ENCODE peak calls at places on chromosomes 2 and 18, in ten cellular contexts. One of them, this sample, is unnamed. For H3K4me1, the result is how much of the 10 kb centered on the place peaks cover.

GRCh38 chr2:109395487-109396337 is 218.1 kb downstream of the SEPTIN10 start:
- DNase-seq in suprapubic skin: no peak
- DNase-seq in A549: no peak
- DNase-seq in K562: no peak
- DNase-seq in ovary: no peak
- DNase-seq in tibial nerve: no peak
- DNase-seq in transverse colon: peak
- DNase-seq in sigmoid colon: no peak
- DNase-seq in upper lobe of left lung: no peak
- DNase-seq in HepG2: no peak
- DNase-seq in this sample: no peak

GRCh38 chr2:201432551-201433388 is 18.5 kb downstream of the TRAK2 start:
- DNase-seq in upper lobe of left lung: no peak
- DNase-seq in suprapubic skin: no peak
- DNase-seq in HepG2: no peak
- DNase-seq in ovary: no peak
- DNase-seq in sigmoid colon: peak
- DNase-seq in transverse colon: no peak
- DNase-seq in A549: no peak
- DNase-seq in K562: peak
- DNase-seq in tibial nerve: no peak
- DNase-seq in this sample: no peak

GRCh38 chr2:224843141-224843540 is 127.0 kb upstream of the CCDC195 start:
- DNase-seq in upper lobe of left lung: no peak
- DNase-seq in suprapubic skin: no peak
- DNase-seq in K562: no peak
- DNase-seq in ovary: no peak
- DNase-seq in HepG2: no peak
- DNase-seq in transverse colon: no peak
- DNase-seq in A549: no peak
- DNase-seq in tibial nerve: no peak
- DNase-seq in sigmoid colon: no peak
- DNase-seq in this sample: no peak

GRCh38 chr2:112843288-112843687 is 6.7 kb upstream of the IL1B start:
- DNase-seq in A549: no peak
- DNase-seq in HepG2: no peak
- DNase-seq in transverse colon: no peak
- DNase-seq in upper lobe of left lung: no peak
- DNase-seq in suprapubic skin: no peak
- DNase-seq in tibial nerve: no peak
- DNase-seq in K562: no peak
- DNase-seq in sigmoid colon: no peak
- DNase-seq in ovary: no peak
- DNase-seq in this sample: no peak

GRCh38 chr2:17805166-17805565 is 11.1 kb upstream of the MSGN1 start:
- DNase-seq in suprapubic skin: no peak
- DNase-seq in upper lobe of left lung: peak
- DNase-seq in A549: no peak
- DNase-seq in K562: no peak
- DNase-seq in transverse colon: no peak
- DNase-seq in tibial nerve: no peak
- DNase-seq in ovary: no peak
- DNase-seq in HepG2: no peak
- DNase-seq in sigmoid colon: no peak
- DNase-seq in this sample: no peak

GRCh38 chr2:227188292-227188691 is 23.9 kb downstream of the COL4A3 start:
- DNase-seq in suprapubic skin: no peak
- DNase-seq in HepG2: no peak
- DNase-seq in K562: no peak
- DNase-seq in A549: no peak
- DNase-seq in transverse colon: no peak
- DNase-seq in ovary: no peak
- DNase-seq in tibial nerve: no peak
- DNase-seq in sigmoid colon: no peak
- DNase-seq in upper lobe of left lung: peak
- DNase-seq in this sample: peak

GRCh38 chr18:79485788-79486355 is 90.1 kb downstream of the NFATC1 start:
- DNase-seq in transverse colon: no peak
- DNase-seq in tibial nerve: no peak
- DNase-seq in K562: no peak
- DNase-seq in HepG2: no peak
- DNase-seq in suprapubic skin: peak
- DNase-seq in upper lobe of left lung: no peak
- DNase-seq in sigmoid colon: peak
- DNase-seq in ovary: peak
- DNase-seq in A549: no peak
- DNase-seq in this sample: no peak

GRCh38 chr18:62018761-62019041 is 125.9 kb upstream of the RNF152 start:
- DNase-seq in suprapubic skin: no peak
- DNase-seq in sigmoid colon: no peak
- DNase-seq in transverse colon: no peak
- DNase-seq in ovary: no peak
- DNase-seq in tibial nerve: no peak
- DNase-seq in K562: no peak
- DNase-seq in upper lobe of left lung: no peak
- DNase-seq in A549: no peak
- DNase-seq in HepG2: no peak
- DNase-seq in this sample: no peak

GRCh38 chr2:162230761-162231160 is 12.5 kb downstream of the FAP start:
- DNase-seq in ovary: no peak
- DNase-seq in tibial nerve: no peak
- DNase-seq in A549: no peak
- DNase-seq in transverse colon: no peak
- DNase-seq in suprapubic skin: no peak
- DNase-seq in K562: no peak
- DNase-seq in upper lobe of left lung: no peak
- DNase-seq in HepG2: no peak
- DNase-seq in sigmoid colon: no peak
- DNase-seq in this sample: no peak

GRCh38 chr2:106886916-106887758 is 1.2 kb upstream of the ST6GAL2 start:
- DNase-seq in K562: no peak
- DNase-seq in suprapubic skin: no peak
- DNase-seq in upper lobe of left lung: no peak
- DNase-seq in sigmoid colon: no peak
- DNase-seq in A549: peak
- DNase-seq in ovary: peak
- DNase-seq in HepG2: no peak
- DNase-seq in tibial nerve: no peak
- DNase-seq in transverse colon: peak
- DNase-seq in this sample: no peak
- TF ChIP-seq EP300 in K562: no peak
- TF ChIP-seq EP300 in suprapubic skin: no peak
- TF ChIP-seq EP300 in upper lobe of left lung: no peak
- TF ChIP-seq EP300 in sigmoid colon: no peak
- TF ChIP-seq EP300 in A549: peak
- TF ChIP-seq EP300 in ovary: no peak
- TF ChIP-seq EP300 in HepG2: no peak
- TF ChIP-seq EP300 in tibial nerve: no peak
- TF ChIP-seq EP300 in transverse colon: no peak
- TF ChIP-seq EP300 in this sample: no peak

GRCh38 chr2:168642873-168643272 is 159.6 kb upstream of the NOSTRIN start:
- DNase-seq in A549: no peak
- DNase-seq in transverse colon: no peak
- DNase-seq in K562: no peak
- DNase-seq in ovary: no peak
- DNase-seq in suprapubic skin: no peak
- DNase-seq in HepG2: no peak
- DNase-seq in sigmoid colon: no peak
- DNase-seq in tibial nerve: no peak
- DNase-seq in upper lobe of left lung: no peak
- DNase-seq in this sample: no peak

GRCh38 chr2:168643979-168644378 is 158.5 kb upstream of the NOSTRIN start:
- DNase-seq in sigmoid colon: no peak
- DNase-seq in tibial nerve: no peak
- DNase-seq in ovary: no peak
- DNase-seq in transverse colon: no peak
- DNase-seq in A549: no peak
- DNase-seq in HepG2: no peak
- DNase-seq in K562: no peak
- DNase-seq in suprapubic skin: no peak
- DNase-seq in upper lobe of left lung: no peak
- DNase-seq in this sample: no peak

GRCh38 chr2:168639501-168639900 is 162.9 kb upstream of the NOSTRIN start:
- DNase-seq in tibial nerve: peak
- DNase-seq in ovary: peak
- DNase-seq in K562: no peak
- DNase-seq in suprapubic skin: no peak
- DNase-seq in HepG2: no peak
- DNase-seq in sigmoid colon: peak
- DNase-seq in transverse colon: peak
- DNase-seq in upper lobe of left lung: peak
- DNase-seq in A549: no peak
- DNase-seq in this sample: peak

GRCh38 chr2:168640039-168640438 is 162.4 kb upstream of the NOSTRIN start:
- DNase-seq in sigmoid colon: no peak
- DNase-seq in upper lobe of left lung: no peak
- DNase-seq in suprapubic skin: no peak
- DNase-seq in tibial nerve: no peak
- DNase-seq in HepG2: no peak
- DNase-seq in ovary: no peak
- DNase-seq in K562: no peak
- DNase-seq in A549: no peak
- DNase-seq in transverse colon: no peak
- DNase-seq in this sample: no peak

DNA sequence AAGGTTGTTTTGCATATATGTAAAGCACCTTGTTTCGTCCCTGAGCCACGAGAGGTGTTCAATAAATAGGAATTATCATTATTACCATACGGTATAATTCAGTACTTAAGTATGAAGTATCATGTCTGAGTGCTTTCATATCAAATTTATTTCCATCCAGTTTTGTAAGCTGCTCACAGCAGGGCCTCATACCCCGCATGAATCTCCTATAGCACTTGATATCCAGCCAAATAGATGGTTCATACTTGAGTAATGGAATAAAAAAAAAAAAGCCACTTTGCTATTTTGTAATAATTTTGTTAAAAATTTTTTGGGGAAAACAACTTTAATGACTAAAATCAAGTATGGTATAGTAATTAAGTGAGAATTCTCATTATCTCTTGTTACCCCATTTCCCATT is 160.8 kb upstream of the NOSTRIN start:
- DNase-seq in A549: no peak
- DNase-seq in transverse colon: no peak
- DNase-seq in K562: no peak
- DNase-seq in HepG2: no peak
- DNase-seq in ovary: no peak
- DNase-seq in sigmoid colon: no peak
- DNase-seq in upper lobe of left lung: no peak
- DNase-seq in suprapubic skin: no peak
- DNase-seq in tibial nerve: no peak
- DNase-seq in this sample: no peak
- H3K27ac ChIP-seq in A549: no peak
- H3K27ac ChIP-seq in transverse colon: no peak
- H3K27ac ChIP-seq in K562: no peak
- H3K27ac ChIP-seq in HepG2: no peak
- H3K27ac ChIP-seq in ovary: no peak
- H3K27ac ChIP-seq in sigmoid colon: no peak
- H3K27ac ChIP-seq in upper lobe of left lung: no peak
- H3K27ac ChIP-seq in suprapubic skin: no peak
- H3K27ac ChIP-seq in tibial nerve: no peak
- H3K27ac ChIP-seq in this sample: no peak

DNA sequence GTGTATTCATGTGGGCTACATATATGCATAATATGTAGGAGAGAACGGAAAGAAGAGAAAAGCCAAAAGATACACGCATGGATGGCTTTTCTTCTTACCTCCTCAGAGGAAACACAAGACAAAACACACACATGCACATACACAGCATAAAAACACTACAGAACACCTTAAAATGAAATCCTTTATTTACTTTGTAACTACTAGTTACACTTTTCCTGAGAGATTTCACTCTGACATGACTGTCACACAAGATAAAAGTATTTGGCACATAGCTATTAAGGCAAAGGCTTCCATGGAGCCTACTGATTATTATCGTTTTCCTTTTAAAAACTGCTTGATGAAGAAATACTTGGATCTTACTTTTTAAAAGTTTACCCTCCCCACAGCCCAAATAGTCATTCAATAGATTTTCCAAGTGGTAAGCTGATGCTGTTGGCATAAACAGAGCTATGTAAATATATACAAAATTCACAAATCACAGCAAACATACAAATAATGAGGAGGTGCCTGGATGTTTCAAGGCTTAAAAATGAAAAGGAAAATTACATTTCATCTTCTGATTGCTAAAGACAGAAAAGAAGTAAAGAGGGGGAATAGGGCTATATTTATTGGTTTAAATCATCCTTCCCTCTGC is 8.6 kb downstream of the ZEB2 start:
- DNase-seq in transverse colon: no peak
- DNase-seq in sigmoid colon: no peak
- DNase-seq in suprapubic skin: no peak
- DNase-seq in K562: no peak
- DNase-seq in A549: no peak
- DNase-seq in ovary: no peak
- DNase-seq in HepG2: no peak
- DNase-seq in upper lobe of left lung: no peak
- DNase-seq in tibial nerve: no peak
- DNase-seq in this sample: no peak
- H3K4me1 ChIP-seq in transverse colon: under half
- H3K4me1 ChIP-seq in sigmoid colon: under half
- H3K4me1 ChIP-seq in suprapubic skin: under half
- H3K4me1 ChIP-seq in K562: under half
- H3K4me1 ChIP-seq in A549: under half
- H3K4me1 ChIP-seq in ovary: under half
- H3K4me1 ChIP-seq in HepG2: under half
- H3K4me1 ChIP-seq in upper lobe of left lung: under half
- H3K4me1 ChIP-seq in tibial nerve: half or more
- H3K4me1 ChIP-seq in this sample: under half

GRCh38 chr2:236575501-236575900 is 5.9 kb downstream of the ACKR3 start:
- DNase-seq in HepG2: no peak
- DNase-seq in tibial nerve: no peak
- DNase-seq in upper lobe of left lung: no peak
- DNase-seq in K562: no peak
- DNase-seq in sigmoid colon: peak
- DNase-seq in suprapubic skin: no peak
- DNase-seq in A549: no peak
- DNase-seq in transverse colon: no peak
- DNase-seq in ovary: no peak
- DNase-seq in this sample: no peak

GRCh38 chr2:236576978-236577377 is 7.4 kb downstream of the ACKR3 start:
- DNase-seq in tibial nerve: no peak
- DNase-seq in ovary: no peak
- DNase-seq in suprapubic skin: no peak
- DNase-seq in K562: no peak
- DNase-seq in sigmoid colon: peak
- DNase-seq in HepG2: no peak
- DNase-seq in A549: no peak
- DNase-seq in transverse colon: no peak
- DNase-seq in upper lobe of left lung: no peak
- DNase-seq in this sample: no peak

GRCh38 chr2:236577481-236578410 is 8.1 kb downstream of the ACKR3 start:
- DNase-seq in tibial nerve: no peak
- DNase-seq in suprapubic skin: no peak
- DNase-seq in K562: no peak
- DNase-seq in transverse colon: no peak
- DNase-seq in sigmoid colon: peak
- DNase-seq in upper lobe of left lung: no peak
- DNase-seq in HepG2: no peak
- DNase-seq in ovary: no peak
- DNase-seq in A549: no peak
- DNase-seq in this sample: no peak

GRCh38 chr2:236574424-236575145 is 5.0 kb downstream of the ACKR3 start:
- DNase-seq in upper lobe of left lung: no peak
- DNase-seq in tibial nerve: no peak
- DNase-seq in ovary: no peak
- DNase-seq in transverse colon: no peak
- DNase-seq in A549: no peak
- DNase-seq in HepG2: no peak
- DNase-seq in K562: no peak
- DNase-seq in suprapubic skin: no peak
- DNase-seq in sigmoid colon: peak
- DNase-seq in this sample: no peak

GRCh38 chr2:236576053-236576452 is 6.4 kb downstream of the ACKR3 start:
- DNase-seq in ovary: no peak
- DNase-seq in A549: no peak
- DNase-seq in sigmoid colon: peak
- DNase-seq in HepG2: no peak
- DNase-seq in transverse colon: no peak
- DNase-seq in upper lobe of left lung: no peak
- DNase-seq in K562: no peak
- DNase-seq in suprapubic skin: no peak
- DNase-seq in tibial nerve: no peak
- DNase-seq in this sample: no peak
- TF ChIP-seq EP300 in ovary: no peak
- TF ChIP-seq EP300 in A549: no peak
- TF ChIP-seq EP300 in sigmoid colon: no peak
- TF ChIP-seq EP300 in HepG2: no peak
- TF ChIP-seq EP300 in transverse colon: no peak
- TF ChIP-seq EP300 in upper lobe of left lung: no peak
- TF ChIP-seq EP300 in K562: no peak
- TF ChIP-seq EP300 in suprapubic skin: no peak
- TF ChIP-seq EP300 in tibial nerve: no peak
- TF ChIP-seq EP300 in this sample: no peak